ENCODE peak calls at places on chromosomes 16 and 17, in seven cellular contexts. O, V, B, K, D, S and C are unnamed samples. For H3K4me1 and H3K36me3, the result is how much of the 10 kb centered on the place peaks cover.

GRCh38 chr17:71084219-71084618 is 914.9 kb downstream of the KCNJ2 start:
- DNase-seq in O (peak), V (peak), B (peak), K (peak), D (peak), S (no peak), C (no peak)

GRCh38 chr17:48052956-48053757 is 5.0 kb downstream of the NFE2L1 start:
- DNase-seq in O (peak), V (no peak), B (no peak), K (peak), D (peak), S (peak), C (peak)

GRCh38 chr17:70317416-70317815 is 148.1 kb downstream of the KCNJ2 start:
- DNase-seq in O (no peak), V (no peak), B (no peak), K (no peak), D (no peak), S (no peak), C (no peak)

GRCh38 chr17:44842748-44843147 is 4.9 kb upstream of the HIGD1B start:
- DNase-seq in O (peak), V (no peak), B (peak), K (peak), D (peak), S (no peak), C (no peak)

GRCh38 chr17:8532021-8532420 is 96.3 kb downstream of the NDEL1 start:
- DNase-seq in O (peak), V (peak), B (no peak), K (peak), D (peak), S (no peak), C (no peak)

GRCh38 chr16:86026136-86026905 is 127.4 kb downstream of the IRF8 start:
- DNase-seq in O (no peak), V (no peak), B (no peak), K (no peak), D (no peak), S (no peak), C (no peak)

GRCh38 chr16:1745900-1746692 is 25.2 kb downstream of the NME3 start:
- DNase-seq in O (no peak), V (no peak), B (no peak), K (peak), D (no peak), S (peak), C (no peak)

GRCh38 chr17:56593741-56594527 is 435 bp downstream of the NOG start:
- DNase-seq in O (peak), V (no peak), B (peak), K (peak), D (peak), S (peak), C (peak)

GRCh38 chr17:28388106-28388505 is 16.6 kb downstream of the SARM1 start:
- DNase-seq in O (no peak), V (no peak), B (no peak), K (no peak), D (no peak), S (no peak), C (no peak)

GRCh38 chr17:57379237-57380054 is 123.1 kb downstream of the MSI2 start:
- DNase-seq in O (peak), V (peak), B (peak), K (peak), D (no peak), S (no peak), C (no peak)

GRCh38 chr16:9238346-9238745 is 146.9 kb downstream of the HAPSTR1 start:
- DNase-seq in O (no peak), V (no peak), B (no peak), K (no peak), D (no peak), S (no peak), C (no peak)

GRCh38 chr17:44092051-44092450 is 21.5 kb downstream of the G6PC3 start:
- DNase-seq in O (no peak), V (no peak), B (no peak), K (no peak), D (no peak), S (no peak), C (no peak)

GRCh38 chr17:19733953-19734526 is 14.1 kb downstream of the ALDH3A1 start:
- DNase-seq in O (no peak), V (no peak), B (no peak), K (no peak), D (no peak), S (no peak), C (no peak)

DNA sequence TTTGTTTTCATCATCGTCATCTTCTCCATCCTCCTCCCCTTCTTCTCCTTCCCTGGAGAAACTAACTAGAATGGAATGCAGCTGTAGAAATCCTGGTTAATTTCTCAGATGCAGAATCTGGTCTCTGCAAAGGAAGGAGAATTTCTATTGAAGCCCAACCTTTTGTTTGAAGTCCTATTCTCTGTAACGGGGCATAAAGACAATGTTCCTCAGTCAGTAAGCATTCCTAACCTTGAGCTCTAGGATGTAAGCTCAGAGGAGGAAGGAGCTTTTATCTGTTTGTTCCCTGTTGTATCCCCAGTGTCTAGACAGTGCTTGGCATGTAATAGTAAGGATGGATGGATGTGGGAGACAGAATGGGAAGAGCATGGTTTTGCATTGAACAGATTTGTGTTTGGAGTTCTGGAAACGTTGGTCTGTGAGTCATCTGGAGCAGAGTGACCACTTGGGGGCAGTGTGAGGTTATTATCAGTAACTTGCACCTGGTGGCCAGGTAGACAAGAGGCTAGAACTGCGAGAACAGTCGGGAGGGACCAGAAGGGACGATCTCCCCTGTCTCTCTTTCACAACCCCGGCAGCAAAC is 363.7 kb downstream of the SNX29 start:
- DNase-seq in O (peak), V (peak), B (peak), K (peak), D (peak), S (no peak), C (no peak)
- H3K4me1 ChIP-seq in O (under half), V (under half), B (under half), K (under half), D (under half), S (under half), C (under half)

DNA sequence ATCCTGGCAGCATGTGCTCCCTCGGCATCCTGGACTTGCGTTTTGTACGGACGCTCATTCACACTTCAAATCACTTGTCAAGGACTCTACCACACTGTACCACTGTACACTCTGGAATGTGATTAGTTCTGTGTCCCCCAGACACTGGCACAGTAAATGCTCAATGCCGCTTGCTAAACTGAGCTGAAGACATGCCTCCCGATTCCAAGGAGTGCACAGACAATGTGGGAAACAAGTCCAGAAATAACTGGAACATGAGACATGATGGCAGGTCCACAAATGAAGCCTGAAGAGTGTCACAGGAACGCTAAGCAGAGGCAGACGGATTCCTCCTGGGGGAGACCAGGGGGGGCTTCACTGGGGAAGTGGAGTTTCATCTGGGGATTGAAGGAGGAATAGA is 22.1 kb downstream of the HIC1 start:
- DNase-seq in O (no peak), V (no peak), B (no peak), K (no peak), D (no peak), S (no peak), C (no peak)
- H3K27ac ChIP-seq in O (peak), V (no peak), B (no peak), K (peak), D (no peak), S (no peak), C (peak)

GRCh38 chr17:5399767-5400166 is 19.7 kb downstream of the NUP88 start:
- DNase-seq in O (no peak), V (no peak), B (no peak), K (peak), D (no peak), S (no peak), C (no peak)
- H3K36me3 ChIP-seq in O (half or more), V (half or more), B (under half), K (under half), D (under half), S (half or more), C (half or more)

GRCh38 chr17:80722656-80723055 is 178.0 kb downstream of the RPTOR start:
- DNase-seq in O (no peak), V (no peak), B (no peak), K (no peak), D (no peak), S (no peak), C (no peak)
- H3K4me1 ChIP-seq in O (under half), V (under half), B (under half), K (under half), D (under half), S (under half), C (under half)

GRCh38 chr16:70381604-70382342 is 35.1 kb downstream of the DDX19A start:
- DNase-seq in O (no peak), V (no peak), B (no peak), K (no peak), D (no peak), S (no peak), C (no peak)

GRCh38 chr16:70377782-70378181 is 31.1 kb downstream of the DDX19A start:
- DNase-seq in O (no peak), V (no peak), B (no peak), K (no peak), D (no peak), S (no peak), C (no peak)

GRCh38 chr16:70380919-70381603 is 34.4 kb downstream of the DDX19A start:
- DNase-seq in O (peak), V (no peak), B (peak), K (peak), D (peak), S (peak), C (peak)

GRCh38 chr16:70380205-70380918 is 33.7 kb downstream of the DDX19A start:
- DNase-seq in O (peak), V (no peak), B (peak), K (peak), D (peak), S (peak), C (peak)

GRCh38 chr16:70378869-70379493 is 32.3 kb downstream of the DDX19A start:
- DNase-seq in O (no peak), V (no peak), B (no peak), K (no peak), D (no peak), S (no peak), C (no peak)
- H3K27ac ChIP-seq in O (peak), V (no peak), B (no peak), K (no peak), D (no peak), S (no peak), C (no peak)